ENCODE peak calls at places on chromosomes 7 and 10, in seven cellular contexts. W is CD8-positive, alpha-beta memory T cell; K is IMR-90; M is fibroblast of lung; Y is cardiac muscle cell; L is heart left ventricle; S is testis. T is an unnamed sample. For H3K4me1 and H3K27me3, the result is how much of the 10 kb centered on the place peaks cover.

GRCh38 chr10:21317902-21318301 is 207.6 kb downstream of the SKIDA1 start:
- DNase-seq in M (peak), K (peak), L (no peak), W (no peak), Y (peak), S (no peak), T (no peak)

GRCh38 chr7:5248201-5248885 is 34.4 kb upstream of the SLC29A4 start:
- DNase-seq in M (no peak), K (peak), Y (peak), S (peak), W (no peak), L (peak), T (peak)

GRCh38 chr7:2821161-2821841 is 22.8 kb downstream of the GNA12 start:
- DNase-seq in S (no peak), Y (peak), M (peak), K (peak), W (no peak), L (no peak), T (no peak)

GRCh38 chr7:727806-728460 is 852 bp upstream of the PRKAR1B start:
- DNase-seq in Y (peak), S (no peak), W (no peak), K (peak), M (peak), L (no peak), T (no peak)

GRCh38 chr7:117979954-117980497 is 106.8 kb upstream of the CTTNBP2 start:
- DNase-seq in L (no peak), S (no peak), Y (no peak), M (no peak), W (no peak), K (no peak), T (no peak)

GRCh38 chr7:140004672-140005071 is 58.1 kb downstream of the PARP12 start:
- DNase-seq in K (no peak), S (no peak), L (no peak), M (no peak), W (no peak), Y (no peak), T (no peak)

GRCh38 chr7:125605241-125605640 is 675.6 kb upstream of the POT1 start:
- DNase-seq in Y (no peak), W (no peak), S (no peak), L (no peak), K (no peak), M (peak), T (no peak)

GRCh38 chr10:129498680-129499079 is 31.6 kb downstream of the MGMT start:
- DNase-seq in S (no peak), W (no peak), M (no peak), Y (no peak), K (no peak), L (no peak), T (no peak)

GRCh38 chr10:78850611-78851010 is 218.2 kb upstream of the ZMIZ1 start:
- DNase-seq in L (no peak), S (no peak), M (no peak), K (no peak), Y (no peak), W (no peak), T (no peak)

GRCh38 chr7:1611708-1612241 is 41.9 kb upstream of the PSMG3 start:
- DNase-seq in L (no peak), Y (peak), M (peak), W (no peak), S (no peak), K (peak), T (no peak)

GRCh38 chr7:34036069-34036920 is 131.0 kb downstream of the BMPER start:
- DNase-seq in W (no peak), M (peak), Y (peak), L (no peak), K (peak), S (peak), T (no peak)

GRCh38 chr10:28623483-28623882 is 53.8 kb upstream of the BAMBI start:
- DNase-seq in W (no peak), S (no peak), L (no peak), Y (no peak), K (no peak), M (no peak), T (no peak)

GRCh38 chr10:75294518-75294865 is 58.7 kb upstream of the COMTD1 start:
- DNase-seq in Y (no peak), S (peak), M (no peak), W (no peak), K (no peak), L (peak), T (peak)

GRCh38 chr7:197413-198335 is 5.3 kb downstream of the FAM20C start:
- DNase-seq in K (no peak), S (no peak), M (no peak), Y (no peak), W (no peak), L (no peak), T (no peak)

GRCh38 chr7:25725483-25725882 is 426.5 kb upstream of the NFE2L3 start:
- DNase-seq in K (peak), S (no peak), W (no peak), Y (peak), L (no peak), M (no peak), T (no peak)

GRCh38 chr7:149788300-149788851 is 15.0 kb upstream of the ZNF467 start:
- DNase-seq in L (no peak), S (no peak), Y (no peak), W (no peak), K (no peak), M (no peak), T (no peak)

GRCh38 chr10:75209325-75210192 is 1.0 kb upstream of the VDAC2 start:
- DNase-seq in W (peak), L (peak), Y (peak), K (peak), M (peak), S (peak), T (peak)

GRCh38 chr7:37642028-37642540 is 41.5 kb upstream of the GPR141 start:
- DNase-seq in Y (no peak), S (no peak), L (no peak), M (no peak), K (no peak), W (no peak), T (no peak)

GRCh38 chr10:121639416-121639815 is 41.2 kb upstream of the FGFR2 start:
- DNase-seq in M (peak), L (no peak), W (no peak), K (no peak), S (no peak), Y (no peak), T (no peak)

DNA sequence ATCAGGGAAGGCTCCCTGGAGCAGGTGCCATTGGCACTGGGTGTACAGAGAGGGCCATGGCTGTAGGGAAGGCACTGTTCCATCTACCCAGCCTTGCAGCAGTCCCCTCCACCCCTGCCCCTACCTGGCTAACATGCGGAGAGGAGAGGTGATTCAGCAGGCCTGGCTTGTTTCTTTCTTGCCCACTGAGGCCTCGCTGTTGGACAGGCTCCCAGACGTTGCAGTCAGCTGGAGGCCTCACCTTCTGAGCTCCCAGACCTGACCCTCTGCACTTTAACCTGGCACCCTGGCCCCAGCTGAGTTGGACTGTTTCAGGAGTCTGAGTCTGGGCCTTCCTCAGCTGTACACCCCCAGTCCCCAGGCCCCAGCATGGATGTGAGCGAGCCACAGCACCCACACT is 34.9 kb downstream of the UNC5B start:
- DNase-seq in K (no peak), W (no peak), Y (no peak), M (no peak), L (no peak), S (no peak), T (peak)
- H3K4me1 ChIP-seq in K (under half), W (under half), Y (half or more), M (under half), L (half or more), S (under half), T (half or more)

GRCh38 chr7:143047327-143047726 is 4.8 kb upstream of the OR6V1 start:
- DNase-seq in Y (no peak), S (no peak), L (no peak), K (no peak), W (no peak), M (no peak), T (no peak)

GRCh38 chr7:143046334-143046935 is 5.7 kb upstream of the OR6V1 start:
- DNase-seq in W (no peak), L (no peak), M (no peak), Y (no peak), S (no peak), K (no peak), T (no peak)

GRCh38 chr7:143049380-143049779 is 2.8 kb upstream of the OR6V1 start:
- DNase-seq in W (no peak), S (no peak), M (no peak), L (peak), K (no peak), Y (peak), T (peak)

GRCh38 chr7:143052041-143052440 is at the start of gene OR6V1:
- DNase-seq in S (no peak), L (no peak), M (no peak), Y (no peak), W (no peak), K (no peak), T (no peak)

DNA sequence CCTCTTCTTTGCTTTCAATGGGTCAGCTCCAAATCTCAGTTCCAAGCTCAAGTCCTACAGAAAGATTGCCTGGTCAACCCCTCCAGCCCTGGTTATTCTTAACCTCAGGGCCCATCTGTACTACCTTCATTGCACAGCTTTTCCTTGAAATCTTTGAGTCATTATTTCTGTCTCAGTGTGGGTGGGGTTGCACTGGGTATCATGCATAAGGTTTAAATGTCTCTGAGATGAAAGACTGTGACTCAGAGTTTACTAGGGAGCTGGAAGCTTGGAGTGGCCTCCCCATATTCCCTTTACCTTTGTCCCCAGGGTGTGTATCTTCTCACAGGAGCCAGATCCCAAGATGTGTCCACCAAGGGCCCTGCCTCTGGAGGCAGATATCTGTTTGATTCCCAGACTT is 3.3 kb upstream of the OR6V1 start:
- DNase-seq in Y (no peak), L (no peak), M (no peak), S (no peak), K (no peak), W (no peak), T (no peak)
- H3K27ac ChIP-seq in Y (no peak), L (peak), M (no peak), S (no peak), K (no peak), W (no peak), T (peak)

GRCh38 chr10:117972168-117972822 is 74.4 kb downstream of the RAB11FIP2 start:
- DNase-seq in K (no peak), M (no peak), S (peak), L (peak), W (no peak), Y (no peak), T (no peak)
- H3K27me3 ChIP-seq in K (under half), M (under half), S (under half), L (under half), W (under half), Y (under half), T (under half)

DNA sequence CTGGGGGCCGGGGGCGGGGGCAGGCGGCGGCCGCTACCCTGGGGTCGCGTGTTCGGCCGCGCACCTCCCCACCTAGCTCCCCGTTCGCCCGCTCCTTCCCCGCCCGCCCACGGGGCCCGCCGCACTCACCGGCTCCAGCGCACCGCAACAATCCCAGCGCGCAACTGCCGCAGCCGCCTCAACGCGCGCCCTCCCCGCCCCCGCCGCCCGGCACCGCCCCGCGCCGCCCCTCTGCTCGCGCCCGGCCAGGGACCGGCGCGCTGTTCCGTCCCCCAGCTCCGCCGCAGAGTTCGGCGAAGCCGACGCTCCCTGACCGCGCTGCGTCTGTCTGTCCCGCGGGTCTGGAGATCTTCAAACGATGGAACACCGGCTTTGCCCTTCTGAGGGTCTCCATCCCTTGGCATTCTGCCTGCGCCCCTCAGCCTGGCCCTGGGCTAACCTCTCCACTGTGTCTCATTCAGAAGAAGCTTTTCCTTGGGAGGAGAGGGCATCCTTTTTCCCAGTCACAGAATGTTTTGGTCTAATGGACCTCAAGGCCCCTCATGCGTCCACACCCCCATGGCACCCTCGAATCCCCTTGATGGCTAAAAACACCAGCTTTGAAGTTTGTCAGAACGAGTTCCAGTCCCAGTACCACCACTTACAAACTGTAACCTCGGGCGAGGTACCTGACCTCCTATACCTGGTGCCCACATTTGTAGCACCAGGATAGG is at the start of gene NT5C2:
- DNase-seq in Y (peak), S (peak), L (peak), W (peak), K (peak), M (peak), T (peak)
- H3K4me1 ChIP-seq in Y (under half), S (under half), L (half or more), W (under half), K (under half), M (under half), T (half or more)

T was measured in left ventricle myocardium inferior.